ENCODE peak calls at places on chromosomes 2 and 18, in four cellular contexts. One of them, this sample, is unnamed. For H3K9me3, the result is how much of the 10 kb centered on the place peaks cover.

GRCh38 chr2:223481486-223481885 is 120.7 kb downstream of the SCG2 start:
- DNase-seq in gastrocnemius medialis: no peak
- DNase-seq in transverse colon: no peak
- DNase-seq in CD8-positive, alpha-beta T cell: no peak
- DNase-seq in this sample: no peak

GRCh38 chr18:65934874-65935273 is 184.1 kb downstream of the CDH7 start:
- DNase-seq in gastrocnemius medialis: no peak
- DNase-seq in transverse colon: no peak
- DNase-seq in CD8-positive, alpha-beta T cell: no peak
- DNase-seq in this sample: no peak

GRCh38 chr18:50737127-50737526 is 82.7 kb downstream of the MRO start:
- DNase-seq in gastrocnemius medialis: no peak
- DNase-seq in transverse colon: no peak
- DNase-seq in CD8-positive, alpha-beta T cell: no peak
- DNase-seq in this sample: peak

GRCh38 chr2:48144777-48145176 is 238.5 kb upstream of the FBXO11 start:
- DNase-seq in gastrocnemius medialis: no peak
- DNase-seq in transverse colon: no peak
- DNase-seq in CD8-positive, alpha-beta T cell: no peak
- DNase-seq in this sample: peak

GRCh38 chr18:60067426-60068210 is 167.8 kb downstream of the PMAIP1 start:
- DNase-seq in gastrocnemius medialis: no peak
- DNase-seq in transverse colon: no peak
- DNase-seq in CD8-positive, alpha-beta T cell: no peak
- DNase-seq in this sample: peak

GRCh38 chr2:86499326-86499725 is 58.2 kb downstream of the KDM3A start:
- DNase-seq in gastrocnemius medialis: no peak
- DNase-seq in transverse colon: no peak
- DNase-seq in CD8-positive, alpha-beta T cell: no peak
- DNase-seq in this sample: no peak

GRCh38 chr18:39232937-39233336 is 1667.3 kb upstream of the CELF4 start:
- DNase-seq in gastrocnemius medialis: no peak
- DNase-seq in transverse colon: no peak
- DNase-seq in CD8-positive, alpha-beta T cell: no peak
- DNase-seq in this sample: no peak

GRCh38 chr2:214185546-214185945 is 225.3 kb upstream of the VWC2L start:
- DNase-seq in gastrocnemius medialis: no peak
- DNase-seq in transverse colon: no peak
- DNase-seq in CD8-positive, alpha-beta T cell: no peak
- DNase-seq in this sample: no peak

GRCh38 chr2:215635788-215636139 is 199.9 kb upstream of the FN1 start:
- DNase-seq in gastrocnemius medialis: no peak
- DNase-seq in transverse colon: no peak
- DNase-seq in CD8-positive, alpha-beta T cell: no peak
- DNase-seq in this sample: no peak

GRCh38 chr2:28565033-28565432 is 69.2 kb downstream of the PLB1 start:
- DNase-seq in gastrocnemius medialis: no peak
- DNase-seq in transverse colon: no peak
- DNase-seq in CD8-positive, alpha-beta T cell: no peak
- DNase-seq in this sample: no peak

GRCh38 chr2:181117176-181117925 is 136.9 kb downstream of the UBE2E3 start:
- DNase-seq in gastrocnemius medialis: no peak
- DNase-seq in transverse colon: no peak
- DNase-seq in CD8-positive, alpha-beta T cell: no peak
- DNase-seq in this sample: no peak

GRCh38 chr2:26540977-26541376 is 63.1 kb upstream of the OTOF start:
- DNase-seq in gastrocnemius medialis: no peak
- DNase-seq in transverse colon: no peak
- DNase-seq in CD8-positive, alpha-beta T cell: no peak
- DNase-seq in this sample: no peak

GRCh38 chr2:60960706-60961105 is 56.8 kb upstream of the PEX13 start:
- DNase-seq in gastrocnemius medialis: no peak
- DNase-seq in transverse colon: no peak
- DNase-seq in CD8-positive, alpha-beta T cell: no peak
- DNase-seq in this sample: no peak

GRCh38 chr18:10101293-10101701 is 187.5 kb downstream of the VAPA start:
- DNase-seq in gastrocnemius medialis: no peak
- DNase-seq in transverse colon: no peak
- DNase-seq in CD8-positive, alpha-beta T cell: no peak
- DNase-seq in this sample: peak

GRCh38 chr2:230941202-230942180 is 16.4 kb upstream of the GPR55 start:
- DNase-seq in gastrocnemius medialis: no peak
- DNase-seq in transverse colon: no peak
- DNase-seq in CD8-positive, alpha-beta T cell: peak
- DNase-seq in this sample: no peak

GRCh38 chr2:160731415-160731814 is 237.8 kb upstream of the RBMS1 start:
- DNase-seq in gastrocnemius medialis: no peak
- DNase-seq in transverse colon: no peak
- DNase-seq in CD8-positive, alpha-beta T cell: no peak
- DNase-seq in this sample: no peak

GRCh38 chr2:37869756-37870155 is 55.3 kb upstream of the RMDN2 start:
- DNase-seq in gastrocnemius medialis: no peak
- DNase-seq in transverse colon: no peak
- DNase-seq in CD8-positive, alpha-beta T cell: no peak
- DNase-seq in this sample: peak

GRCh38 chr2:26396734-26397298 is 4.9 kb upstream of the DRC1 start:
- DNase-seq in gastrocnemius medialis: no peak
- DNase-seq in transverse colon: no peak
- DNase-seq in CD8-positive, alpha-beta T cell: no peak
- DNase-seq in this sample: no peak

GRCh38 chr18:76817888-76818611 is 4.3 kb upstream of the ZNF236 start:
- DNase-seq in gastrocnemius medialis: no peak
- DNase-seq in transverse colon: no peak
- DNase-seq in CD8-positive, alpha-beta T cell: no peak
- DNase-seq in this sample: no peak

GRCh38 chr2:205364261-205364660 is 318.0 kb upstream of the NRP2 start:
- DNase-seq in gastrocnemius medialis: no peak
- DNase-seq in transverse colon: no peak
- DNase-seq in CD8-positive, alpha-beta T cell: no peak
- DNase-seq in this sample: peak

GRCh38 chr2:126774761-126775160 is 118.8 kb downstream of the GYPC start:
- DNase-seq in gastrocnemius medialis: no peak
- DNase-seq in transverse colon: no peak
- DNase-seq in CD8-positive, alpha-beta T cell: no peak
- DNase-seq in this sample: no peak

GRCh38 chr18:72700961-72701710 is 157.0 kb upstream of the CBLN2 start:
- DNase-seq in gastrocnemius medialis: no peak
- DNase-seq in transverse colon: no peak
- DNase-seq in CD8-positive, alpha-beta T cell: no peak
- DNase-seq in this sample: peak

GRCh38 chr2:208406474-208407451 is at the start of gene PTH2R:
- DNase-seq in gastrocnemius medialis: no peak
- DNase-seq in transverse colon: no peak
- DNase-seq in CD8-positive, alpha-beta T cell: no peak
- DNase-seq in this sample: peak

GRCh38 chr18:24991661-24992060 is 360.3 kb downstream of the ZNF521 start:
- DNase-seq in gastrocnemius medialis: no peak
- DNase-seq in transverse colon: no peak
- DNase-seq in CD8-positive, alpha-beta T cell: no peak
- DNase-seq in this sample: no peak

GRCh38 chr18:49849331-49850217 is 36.2 kb upstream of the ACAA2 start:
- DNase-seq in gastrocnemius medialis: no peak
- DNase-seq in transverse colon: peak
- DNase-seq in CD8-positive, alpha-beta T cell: no peak
- DNase-seq in this sample: peak

GRCh38 chr2:8575011-8575750 is 106.7 kb upstream of the ID2 start:
- DNase-seq in gastrocnemius medialis: no peak
- DNase-seq in transverse colon: peak
- DNase-seq in CD8-positive, alpha-beta T cell: peak
- DNase-seq in this sample: no peak

GRCh38 chr2:215657844-215658243 is 222.0 kb upstream of the FN1 start:
- DNase-seq in gastrocnemius medialis: no peak
- DNase-seq in transverse colon: no peak
- DNase-seq in CD8-positive, alpha-beta T cell: no peak
- DNase-seq in this sample: peak

GRCh38 chr2:41962912-41963652 is 84.7 kb upstream of the PKDCC start:
- DNase-seq in gastrocnemius medialis: no peak
- DNase-seq in transverse colon: no peak
- DNase-seq in CD8-positive, alpha-beta T cell: no peak
- DNase-seq in this sample: no peak

GRCh38 chr2:24409700-24410556 is 49.6 kb upstream of the ITSN2 start:
- DNase-seq in gastrocnemius medialis: peak
- DNase-seq in transverse colon: peak
- DNase-seq in CD8-positive, alpha-beta T cell: peak
- DNase-seq in this sample: peak

GRCh38 chr2:113910967-113911678 is 21.2 kb downstream of the ACTR3 start:
- DNase-seq in gastrocnemius medialis: no peak
- DNase-seq in transverse colon: no peak
- DNase-seq in CD8-positive, alpha-beta T cell: no peak
- DNase-seq in this sample: no peak

GRCh38 chr18:38453880-38454279 is 888.3 kb upstream of the CELF4 start:
- DNase-seq in gastrocnemius medialis: no peak
- DNase-seq in transverse colon: no peak
- DNase-seq in CD8-positive, alpha-beta T cell: no peak
- DNase-seq in this sample: no peak

DNA sequence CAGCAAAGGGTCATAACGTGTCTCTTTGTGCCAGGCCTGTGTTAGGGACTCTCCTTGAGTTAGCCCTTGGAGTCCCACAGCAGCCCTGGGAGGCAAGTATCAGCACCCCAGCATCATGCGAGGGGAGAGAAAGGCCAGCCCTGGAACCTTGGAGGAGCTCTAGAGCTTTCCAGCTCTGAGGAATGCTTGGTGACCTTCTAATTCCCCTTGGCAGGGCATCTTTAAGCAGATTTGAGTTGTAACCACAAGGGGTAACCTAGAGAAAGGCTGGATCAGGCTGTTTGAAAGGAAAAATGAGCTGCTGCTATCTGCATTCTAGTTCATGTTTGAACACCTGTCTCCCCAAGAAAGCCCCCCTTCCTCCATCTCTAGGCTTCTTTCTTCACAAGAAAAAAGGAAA is 23.8 kb upstream of the ODC1 start:
- DNase-seq in gastrocnemius medialis: no peak
- DNase-seq in transverse colon: no peak
- DNase-seq in CD8-positive, alpha-beta T cell: no peak
- DNase-seq in this sample: no peak
- TF ChIP-seq CTCF in gastrocnemius medialis: no peak
- TF ChIP-seq CTCF in transverse colon: no peak
- TF ChIP-seq CTCF in CD8-positive, alpha-beta T cell: no peak
- TF ChIP-seq CTCF in this sample: no peak

GRCh38 chr18:79727211-79727610 is 47.6 kb downstream of the CTDP1 start:
- DNase-seq in gastrocnemius medialis: no peak
- DNase-seq in transverse colon: no peak
- DNase-seq in CD8-positive, alpha-beta T cell: no peak
- DNase-seq in this sample: no peak

GRCh38 chr18:79724299-79725080 is 44.9 kb downstream of the CTDP1 start:
- DNase-seq in gastrocnemius medialis: no peak
- DNase-seq in transverse colon: peak
- DNase-seq in CD8-positive, alpha-beta T cell: no peak
- DNase-seq in this sample: no peak

GRCh38 chr18:79725486-79725885 is 45.9 kb downstream of the CTDP1 start:
- DNase-seq in gastrocnemius medialis: no peak
- DNase-seq in transverse colon: no peak
- DNase-seq in CD8-positive, alpha-beta T cell: no peak
- DNase-seq in this sample: no peak

GRCh38 chr18:79728931-79729586 is 49.5 kb downstream of the CTDP1 start:
- DNase-seq in gastrocnemius medialis: no peak
- DNase-seq in transverse colon: no peak
- DNase-seq in CD8-positive, alpha-beta T cell: no peak
- DNase-seq in this sample: no peak

DNA sequence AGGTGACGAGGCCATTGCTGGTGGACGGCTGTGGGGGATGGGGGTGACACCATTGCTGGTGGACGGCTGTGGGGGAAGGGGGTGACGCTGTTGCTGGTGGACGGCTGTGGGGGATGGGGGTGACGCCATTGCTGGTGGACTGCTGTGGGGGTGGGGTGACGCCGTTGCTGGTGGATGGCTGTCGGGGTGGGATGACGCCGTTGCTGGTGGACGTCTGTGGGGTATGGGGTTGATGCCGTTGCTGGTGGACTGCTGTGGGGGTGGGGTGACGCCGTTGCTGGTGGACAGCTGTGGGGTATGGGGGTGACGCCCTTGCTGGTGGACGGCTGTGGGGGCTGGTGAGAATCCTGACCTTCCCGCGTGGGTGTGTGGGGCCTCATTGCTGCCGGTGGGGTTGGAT is 47.1 kb downstream of the CTDP1 start:
- DNase-seq in gastrocnemius medialis: no peak
- DNase-seq in transverse colon: no peak
- DNase-seq in CD8-positive, alpha-beta T cell: no peak
- DNase-seq in this sample: no peak
- H3K9me3 ChIP-seq in gastrocnemius medialis: under half
- H3K9me3 ChIP-seq in transverse colon: under half
- H3K9me3 ChIP-seq in CD8-positive, alpha-beta T cell: under half
- H3K9me3 ChIP-seq in this sample: under half

GRCh38 chr2:1611886-1612285 is 132.4 kb downstream of the PXDN start:
- DNase-seq in gastrocnemius medialis: no peak
- DNase-seq in transverse colon: no peak
- DNase-seq in CD8-positive, alpha-beta T cell: no peak
- DNase-seq in this sample: no peak

GRCh38 chr2:1612391-1613077 is 131.8 kb downstream of the PXDN start:
- DNase-seq in gastrocnemius medialis: no peak
- DNase-seq in transverse colon: no peak
- DNase-seq in CD8-positive, alpha-beta T cell: no peak
- DNase-seq in this sample: no peak

GRCh38 chr2:1613078-1613445 is 131.3 kb downstream of the PXDN start:
- DNase-seq in gastrocnemius medialis: no peak
- DNase-seq in transverse colon: no peak
- DNase-seq in CD8-positive, alpha-beta T cell: no peak
- DNase-seq in this sample: no peak

GRCh38 chr2:1613731-1614354 is 130.5 kb downstream of the PXDN start:
- DNase-seq in gastrocnemius medialis: peak
- DNase-seq in transverse colon: no peak
- DNase-seq in CD8-positive, alpha-beta T cell: no peak
- DNase-seq in this sample: no peak

DNA sequence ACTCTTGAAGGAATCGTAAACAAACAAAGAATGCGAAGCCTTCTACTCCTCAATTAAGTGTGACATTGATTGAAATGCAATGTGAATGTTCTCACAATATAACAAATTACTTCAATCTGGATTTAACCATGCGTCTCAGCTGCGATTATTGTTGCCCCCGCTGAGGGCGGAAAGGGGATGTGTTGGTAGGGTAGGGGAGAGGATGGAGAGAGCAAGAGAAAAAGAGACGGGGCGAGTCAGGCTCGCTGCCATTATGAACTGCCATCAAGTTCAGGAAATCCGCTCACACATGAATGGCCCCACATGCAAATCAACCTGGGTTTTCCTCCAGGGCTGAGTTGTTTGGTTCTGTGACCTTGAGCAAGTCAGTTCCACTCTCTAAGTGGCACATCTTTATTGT is 129.8 kb downstream of the PXDN start:
- DNase-seq in gastrocnemius medialis: no peak
- DNase-seq in transverse colon: no peak
- DNase-seq in CD8-positive, alpha-beta T cell: no peak
- DNase-seq in this sample: no peak
- H3K4me3 ChIP-seq in gastrocnemius medialis: no peak
- H3K4me3 ChIP-seq in transverse colon: no peak
- H3K4me3 ChIP-seq in CD8-positive, alpha-beta T cell: no peak
- H3K4me3 ChIP-seq in this sample: no peak

GRCh38 chr2:101251844-101252407 is 760 bp upstream of the CNOT11 start:
- DNase-seq in gastrocnemius medialis: no peak
- DNase-seq in transverse colon: peak
- DNase-seq in CD8-positive, alpha-beta T cell: no peak
- DNase-seq in this sample: peak
- TF ChIP-seq CTCF in gastrocnemius medialis: no peak
- TF ChIP-seq CTCF in transverse colon: peak
- TF ChIP-seq CTCF in CD8-positive, alpha-beta T cell: peak
- TF ChIP-seq CTCF in this sample: no peak

GRCh38 chr2:219493086-219493485 is 5.6 kb upstream of the GMPPA start:
- DNase-seq in gastrocnemius medialis: no peak
- DNase-seq in transverse colon: no peak
- DNase-seq in CD8-positive, alpha-beta T cell: no peak
- DNase-seq in this sample: no peak
- H3K9me3 ChIP-seq in gastrocnemius medialis: under half
- H3K9me3 ChIP-seq in transverse colon: under half
- H3K9me3 ChIP-seq in CD8-positive, alpha-beta T cell: under half
- H3K9me3 ChIP-seq in this sample: under half